ENCODE peak calls at places on chromosomes 16 and 17, in five cellular contexts. Q, L, R, T and A are unnamed samples.

GRCh38 chr17:78174332-78174869 is 6.0 kb downstream of the SYNGR2 start:
- DNase-seq in R (no peak), T (no peak), L (no peak), Q (no peak), A (peak; percentile 56)

GRCh38 chr16:28110479-28110878 is 47.0 kb upstream of the GSG1L start:
- DNase-seq in Q (no peak), L (no peak), T (no peak), R (no peak), A (no peak)

GRCh38 chr16:9800180-9800738 is 382.0 kb downstream of the GRIN2A start:
- DNase-seq in L (no peak), Q (no peak), T (no peak), R (no peak), A (no peak)

GRCh38 chr16:19182487-19182886 is 14.4 kb downstream of the SYT17 start:
- DNase-seq in Q (no peak), T (no peak), R (no peak), L (no peak), A (no peak)

GRCh38 chr17:68580236-68580903 is 20.8 kb downstream of the FAM20A start:
- DNase-seq in R (no peak), T (peak; percentile 17), Q (no peak), L (no peak), A (no peak)

GRCh38 chr16:21001262-21001661 is 100.7 kb downstream of the LYRM1 start:
- DNase-seq in L (peak; percentile 26), Q (peak; percentile 64), T (peak; percentile 4), R (peak; percentile 54), A (peak; percentile 47)

GRCh38 chr17:30220414-30220813 is 15.1 kb downstream of the SLC6A4 start:
- DNase-seq in R (no peak), T (no peak), L (no peak), Q (no peak), A (no peak)

GRCh38 chr17:7132511-7133094 is 18.0 kb upstream of the ASGR2 start:
- DNase-seq in R (peak; percentile 79), T (no peak), Q (peak; percentile 73), L (no peak), A (no peak)

GRCh38 chr17:36697907-36698526 is 96.6 kb downstream of the MRM1 start:
- DNase-seq in L (no peak), R (no peak), Q (peak; percentile 37), T (peak; percentile 8), A (no peak)

GRCh38 chr17:68401288-68401687 is 56.0 kb downstream of the WIPI1 start:
- DNase-seq in R (peak; percentile 35), T (no peak), L (no peak), Q (no peak), A (no peak)

GRCh38 chr17:52150935-52151334 is 7.6 kb downstream of the CA10 start:
- DNase-seq in R (no peak), Q (no peak), L (no peak), T (no peak), A (no peak)
- TF ChIP-seq USF2 in R (no peak), Q (no peak), L (no peak), T (no peak), A (no peak)

DNA sequence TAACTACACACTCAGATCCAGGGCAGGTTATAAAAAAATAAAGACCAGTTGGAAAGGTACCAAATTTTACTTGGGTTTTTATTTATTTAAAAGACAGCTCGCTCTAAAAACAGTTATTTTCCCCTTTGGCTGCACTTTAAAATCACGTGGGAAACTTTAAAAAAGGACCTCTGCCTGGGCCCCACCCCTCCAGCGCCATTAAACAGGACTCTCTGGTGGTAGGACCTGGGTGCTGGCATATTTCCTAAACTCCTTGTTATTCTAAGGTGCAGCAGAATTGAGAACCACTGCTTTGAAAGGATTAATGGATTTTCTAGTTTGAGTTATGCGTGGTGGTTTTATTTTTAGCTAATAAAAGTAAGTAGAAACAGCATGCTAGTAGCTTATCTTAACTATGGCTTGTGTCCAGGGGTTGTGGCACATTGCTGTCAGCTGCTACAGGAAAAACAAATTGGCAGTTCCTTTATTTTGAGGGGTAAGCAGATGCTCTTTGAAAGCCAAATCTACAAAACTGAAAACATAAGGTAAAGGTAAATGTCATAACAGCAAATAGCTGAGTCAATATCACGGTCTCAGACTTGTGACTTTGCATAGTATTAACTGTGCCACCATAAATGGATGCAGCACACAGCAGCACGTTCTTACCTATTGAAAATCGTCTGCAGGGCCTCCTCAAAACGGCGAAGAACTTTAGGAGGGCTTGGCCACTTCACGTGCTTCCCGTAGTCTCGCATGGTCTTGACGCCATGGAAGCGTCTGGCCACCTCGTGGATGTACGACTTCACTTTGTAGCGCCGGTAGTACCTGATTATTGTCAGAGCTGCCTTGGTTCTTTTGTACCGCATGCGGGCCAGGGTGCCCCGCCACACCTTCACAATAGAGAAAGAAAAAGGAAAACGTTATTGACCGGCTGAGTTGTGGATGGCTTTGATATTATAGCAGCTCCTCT is 172.0 kb downstream of the CDK5R1 start:
- DNase-seq in T (no peak), Q (no peak), L (no peak), R (no peak), A (no peak)
- TF ChIP-seq USF2 in T (no peak), Q (no peak), L (no peak), R (no peak), A (no peak)

GRCh38 chr16:51391798-51392511 is 240.9 kb upstream of the SALL1 start:
- DNase-seq in R (peak; percentile 83), Q (peak; percentile 79), T (no peak), L (no peak), A (no peak)

GRCh38 chr16:51394401-51394800 is 243.3 kb upstream of the SALL1 start:
- DNase-seq in Q (no peak), R (no peak), L (no peak), T (no peak), A (no peak)

GRCh38 chr16:51390877-51391276 is 239.8 kb upstream of the SALL1 start:
- DNase-seq in L (no peak), R (no peak), T (no peak), Q (no peak), A (no peak)

GRCh38 chr16:51392651-51393187 is 241.6 kb upstream of the SALL1 start:
- DNase-seq in Q (peak; percentile 21), L (no peak), T (peak; percentile 85), R (peak; percentile 54), A (no peak)

GRCh38 chr16:51393381-51394005 is 242.4 kb upstream of the SALL1 start:
- DNase-seq in R (no peak), T (peak; percentile 51), Q (no peak), L (no peak), A (no peak)
- TF ChIP-seq USF2 in R (no peak), T (no peak), Q (no peak), L (no peak), A (no peak)

GRCh38 chr17:39306509-39307212 is 80.9 kb upstream of the STAC2 start:
- DNase-seq in T (peak; percentile 33), Q (no peak), R (no peak), L (no peak), A (no peak)
- TF ChIP-seq USF2 in T (no peak), Q (no peak), R (no peak), L (no peak), A (no peak)

GRCh38 chr17:11601661-11602060 is 3.4 kb downstream of the DNAH9 start:
- DNase-seq in R (no peak), L (no peak), Q (no peak), T (no peak), A (no peak)

GRCh38 chr17:11598274-11599221 is at the start of gene DNAH9:
- DNase-seq in R (peak; percentile 96), L (peak; percentile 92), T (no peak), Q (peak; percentile 93), A (peak; percentile 77)
- TF ChIP-seq USF2 in R (no peak), L (no peak), T (no peak), Q (no peak), A (no peak)